ENCODE peak calls at places on chromosomes 5 and 9, in four cellular contexts. One of them, this sample, is unnamed.
A peak's percentile ranks its signal among the peaks of the same experiment; 100 is the strongest.

GRCh38 chr5:104540448-104540847 is 977.9 kb upstream of the NUDT12 start:
- DNase-seq in activated CD4-positive, alpha-beta memory T cell treated with anti-CD3 and anti-CD28 coated beads, Interleukin-2, amount 10 ng/mL, durations not matched to agents 7 days and 5 days: no peak
- DNase-seq in dorsolateral prefrontal cortex: no peak
- DNase-seq in HL-60: no peak
- DNase-seq in this sample: peak; percentile 86

GRCh38 chr5:178786859-178787499 is 56.5 kb upstream of the ZNF354A start:
- DNase-seq in activated CD4-positive, alpha-beta memory T cell treated with anti-CD3 and anti-CD28 coated beads, Interleukin-2, amount 10 ng/mL, durations not matched to agents 7 days and 5 days: no peak
- DNase-seq in dorsolateral prefrontal cortex: no peak
- DNase-seq in HL-60: no peak
- DNase-seq in this sample: peak; percentile 59

GRCh38 chr5:149552038-149552494 is 827 bp upstream of the CSNK1A1 start:
- DNase-seq in activated CD4-positive, alpha-beta memory T cell treated with anti-CD3 and anti-CD28 coated beads, Interleukin-2, amount 10 ng/mL, durations not matched to agents 7 days and 5 days: no peak
- DNase-seq in dorsolateral prefrontal cortex: no peak
- DNase-seq in HL-60: no peak
- DNase-seq in this sample: no peak

GRCh38 chr9:134220311-134220710 is 55.9 kb upstream of the RNU6ATAC start:
- DNase-seq in activated CD4-positive, alpha-beta memory T cell treated with anti-CD3 and anti-CD28 coated beads, Interleukin-2, amount 10 ng/mL, durations not matched to agents 7 days and 5 days: no peak
- DNase-seq in dorsolateral prefrontal cortex: no peak
- DNase-seq in HL-60: no peak
- DNase-seq in this sample: no peak

GRCh38 chr5:168882283-168882682 is 303.1 kb upstream of the PANK3 start:
- DNase-seq in activated CD4-positive, alpha-beta memory T cell treated with anti-CD3 and anti-CD28 coated beads, Interleukin-2, amount 10 ng/mL, durations not matched to agents 7 days and 5 days: no peak
- DNase-seq in dorsolateral prefrontal cortex: no peak
- DNase-seq in HL-60: no peak
- DNase-seq in this sample: no peak

GRCh38 chr5:1006656-1007071 is 1.9 kb upstream of the NKD2 start:
- DNase-seq in activated CD4-positive, alpha-beta memory T cell treated with anti-CD3 and anti-CD28 coated beads, Interleukin-2, amount 10 ng/mL, durations not matched to agents 7 days and 5 days: no peak
- DNase-seq in dorsolateral prefrontal cortex: no peak
- DNase-seq in HL-60: no peak
- DNase-seq in this sample: no peak

GRCh38 chr9:5532790-5533189 is 22.5 kb downstream of the PDCD1LG2 start:
- DNase-seq in activated CD4-positive, alpha-beta memory T cell treated with anti-CD3 and anti-CD28 coated beads, Interleukin-2, amount 10 ng/mL, durations not matched to agents 7 days and 5 days: no peak
- DNase-seq in dorsolateral prefrontal cortex: no peak
- DNase-seq in HL-60: no peak
- DNase-seq in this sample: no peak

GRCh38 chr5:174767670-174768069 is 43.3 kb downstream of the MSX2 start:
- DNase-seq in activated CD4-positive, alpha-beta memory T cell treated with anti-CD3 and anti-CD28 coated beads, Interleukin-2, amount 10 ng/mL, durations not matched to agents 7 days and 5 days: no peak
- DNase-seq in dorsolateral prefrontal cortex: no peak
- DNase-seq in HL-60: no peak
- DNase-seq in this sample: no peak

GRCh38 chr9:107504585-107505455 is 15.3 kb upstream of the KLF4 start:
- DNase-seq in activated CD4-positive, alpha-beta memory T cell treated with anti-CD3 and anti-CD28 coated beads, Interleukin-2, amount 10 ng/mL, durations not matched to agents 7 days and 5 days: no peak
- DNase-seq in dorsolateral prefrontal cortex: no peak
- DNase-seq in HL-60: no peak
- DNase-seq in this sample: peak; percentile 74

GRCh38 chr5:112706446-112707016 is 31.2 kb upstream of the APC start:
- DNase-seq in activated CD4-positive, alpha-beta memory T cell treated with anti-CD3 and anti-CD28 coated beads, Interleukin-2, amount 10 ng/mL, durations not matched to agents 7 days and 5 days: no peak
- DNase-seq in dorsolateral prefrontal cortex: no peak
- DNase-seq in HL-60: no peak
- DNase-seq in this sample: no peak

GRCh38 chr9:130970855-130971254 is 31.8 kb upstream of the FIBCD1 start:
- DNase-seq in activated CD4-positive, alpha-beta memory T cell treated with anti-CD3 and anti-CD28 coated beads, Interleukin-2, amount 10 ng/mL, durations not matched to agents 7 days and 5 days: no peak
- DNase-seq in dorsolateral prefrontal cortex: no peak
- DNase-seq in HL-60: no peak
- DNase-seq in this sample: no peak

GRCh38 chr5:109739741-109740140 is 50.0 kb downstream of the MAN2A1 start:
- DNase-seq in activated CD4-positive, alpha-beta memory T cell treated with anti-CD3 and anti-CD28 coated beads, Interleukin-2, amount 10 ng/mL, durations not matched to agents 7 days and 5 days: no peak
- DNase-seq in dorsolateral prefrontal cortex: no peak
- DNase-seq in HL-60: no peak
- DNase-seq in this sample: peak; percentile 51

GRCh38 chr5:7519564-7519963 is 123.6 kb downstream of the ADCY2 start:
- DNase-seq in activated CD4-positive, alpha-beta memory T cell treated with anti-CD3 and anti-CD28 coated beads, Interleukin-2, amount 10 ng/mL, durations not matched to agents 7 days and 5 days: no peak
- DNase-seq in dorsolateral prefrontal cortex: no peak
- DNase-seq in HL-60: no peak
- DNase-seq in this sample: no peak

GRCh38 chr9:35914307-35914807 is 5.1 kb downstream of the SPAAR start:
- DNase-seq in activated CD4-positive, alpha-beta memory T cell treated with anti-CD3 and anti-CD28 coated beads, Interleukin-2, amount 10 ng/mL, durations not matched to agents 7 days and 5 days: peak; percentile 33
- DNase-seq in dorsolateral prefrontal cortex: no peak
- DNase-seq in HL-60: peak; percentile 16
- DNase-seq in this sample: peak; percentile 41

GRCh38 chr9:21160178-21160577 is 6.3 kb downstream of the IFNA21 start:
- DNase-seq in activated CD4-positive, alpha-beta memory T cell treated with anti-CD3 and anti-CD28 coated beads, Interleukin-2, amount 10 ng/mL, durations not matched to agents 7 days and 5 days: peak; percentile 74
- DNase-seq in dorsolateral prefrontal cortex: no peak
- DNase-seq in HL-60: peak; percentile 45
- DNase-seq in this sample: peak; percentile 24

GRCh38 chr5:77773734-77774280 is 2.3 kb downstream of the TBCA start:
- DNase-seq in activated CD4-positive, alpha-beta memory T cell treated with anti-CD3 and anti-CD28 coated beads, Interleukin-2, amount 10 ng/mL, durations not matched to agents 7 days and 5 days: no peak
- DNase-seq in dorsolateral prefrontal cortex: no peak
- DNase-seq in HL-60: no peak
- DNase-seq in this sample: no peak

GRCh38 chr5:33936004-33936380 is 194 bp upstream of the RXFP3 start:
- DNase-seq in activated CD4-positive, alpha-beta memory T cell treated with anti-CD3 and anti-CD28 coated beads, Interleukin-2, amount 10 ng/mL, durations not matched to agents 7 days and 5 days: peak; percentile 48
- DNase-seq in dorsolateral prefrontal cortex: peak; percentile 47
- DNase-seq in HL-60: peak; percentile 26
- DNase-seq in this sample: peak; percentile 89

GRCh38 chr9:129726322-129727160 is 26.3 kb downstream of the PTGES start:
- DNase-seq in activated CD4-positive, alpha-beta memory T cell treated with anti-CD3 and anti-CD28 coated beads, Interleukin-2, amount 10 ng/mL, durations not matched to agents 7 days and 5 days: peak; percentile 68
- DNase-seq in dorsolateral prefrontal cortex: peak; percentile 63
- DNase-seq in HL-60: peak; percentile 47
- DNase-seq in this sample: peak; percentile 86

GRCh38 chr5:123088031-123088805 is 823 bp upstream of the PRDM6 start:
- DNase-seq in activated CD4-positive, alpha-beta memory T cell treated with anti-CD3 and anti-CD28 coated beads, Interleukin-2, amount 10 ng/mL, durations not matched to agents 7 days and 5 days: no peak
- DNase-seq in dorsolateral prefrontal cortex: no peak
- DNase-seq in HL-60: no peak
- DNase-seq in this sample: peak; percentile 42

GRCh38 chr5:132204330-132204729 is 23.3 kb downstream of the P4HA2 start:
- DNase-seq in activated CD4-positive, alpha-beta memory T cell treated with anti-CD3 and anti-CD28 coated beads, Interleukin-2, amount 10 ng/mL, durations not matched to agents 7 days and 5 days: no peak
- DNase-seq in dorsolateral prefrontal cortex: peak; percentile 79
- DNase-seq in HL-60: no peak
- DNase-seq in this sample: no peak

GRCh38 chr9:35856882-35857281 is 13.3 kb downstream of the OR13J1 start:
- DNase-seq in activated CD4-positive, alpha-beta memory T cell treated with anti-CD3 and anti-CD28 coated beads, Interleukin-2, amount 10 ng/mL, durations not matched to agents 7 days and 5 days: no peak
- DNase-seq in dorsolateral prefrontal cortex: no peak
- DNase-seq in HL-60: no peak
- DNase-seq in this sample: no peak

GRCh38 chr9:95570646-95571045 is 53.9 kb upstream of the PTCH1 start:
- DNase-seq in activated CD4-positive, alpha-beta memory T cell treated with anti-CD3 and anti-CD28 coated beads, Interleukin-2, amount 10 ng/mL, durations not matched to agents 7 days and 5 days: no peak
- DNase-seq in dorsolateral prefrontal cortex: no peak
- DNase-seq in HL-60: no peak
- DNase-seq in this sample: peak; percentile 83

GRCh38 chr5:14171091-14171490 is 27.9 kb downstream of the TRIO start:
- DNase-seq in activated CD4-positive, alpha-beta memory T cell treated with anti-CD3 and anti-CD28 coated beads, Interleukin-2, amount 10 ng/mL, durations not matched to agents 7 days and 5 days: no peak
- DNase-seq in dorsolateral prefrontal cortex: no peak
- DNase-seq in HL-60: no peak
- DNase-seq in this sample: no peak

GRCh38 chr9:127846451-127847154 is 7.9 kb downstream of the ENG start:
- DNase-seq in activated CD4-positive, alpha-beta memory T cell treated with anti-CD3 and anti-CD28 coated beads, Interleukin-2, amount 10 ng/mL, durations not matched to agents 7 days and 5 days: no peak
- DNase-seq in dorsolateral prefrontal cortex: no peak
- DNase-seq in HL-60: no peak
- DNase-seq in this sample: no peak

GRCh38 chr5:124923131-124923530 is 176.7 kb upstream of the ZNF608 start:
- DNase-seq in activated CD4-positive, alpha-beta memory T cell treated with anti-CD3 and anti-CD28 coated beads, Interleukin-2, amount 10 ng/mL, durations not matched to agents 7 days and 5 days: no peak
- DNase-seq in dorsolateral prefrontal cortex: no peak
- DNase-seq in HL-60: no peak
- DNase-seq in this sample: peak; percentile 58

GRCh38 chr5:55175781-55176175 is 2.8 kb upstream of the CDC20B start:
- DNase-seq in activated CD4-positive, alpha-beta memory T cell treated with anti-CD3 and anti-CD28 coated beads, Interleukin-2, amount 10 ng/mL, durations not matched to agents 7 days and 5 days: no peak
- DNase-seq in dorsolateral prefrontal cortex: no peak
- DNase-seq in HL-60: no peak
- DNase-seq in this sample: no peak

GRCh38 chr5:127950707-127951356 is 132.7 kb upstream of the SLC12A2 start:
- DNase-seq in activated CD4-positive, alpha-beta memory T cell treated with anti-CD3 and anti-CD28 coated beads, Interleukin-2, amount 10 ng/mL, durations not matched to agents 7 days and 5 days: no peak
- DNase-seq in dorsolateral prefrontal cortex: no peak
- DNase-seq in HL-60: no peak
- DNase-seq in this sample: no peak

GRCh38 chr9:113446323-113446740 is 17.2 kb upstream of the RGS3 start:
- DNase-seq in activated CD4-positive, alpha-beta memory T cell treated with anti-CD3 and anti-CD28 coated beads, Interleukin-2, amount 10 ng/mL, durations not matched to agents 7 days and 5 days: no peak
- DNase-seq in dorsolateral prefrontal cortex: no peak
- DNase-seq in HL-60: peak; percentile 11
- DNase-seq in this sample: peak; percentile 60

GRCh38 chr9:136297016-136297691 is 6.7 kb downstream of the CCDC187 start:
- DNase-seq in activated CD4-positive, alpha-beta memory T cell treated with anti-CD3 and anti-CD28 coated beads, Interleukin-2, amount 10 ng/mL, durations not matched to agents 7 days and 5 days: no peak
- DNase-seq in dorsolateral prefrontal cortex: no peak
- DNase-seq in HL-60: no peak
- DNase-seq in this sample: no peak

GRCh38 chr5:113221294-113222176 is 213.3 kb downstream of the TSSK1B start:
- DNase-seq in activated CD4-positive, alpha-beta memory T cell treated with anti-CD3 and anti-CD28 coated beads, Interleukin-2, amount 10 ng/mL, durations not matched to agents 7 days and 5 days: no peak
- DNase-seq in dorsolateral prefrontal cortex: no peak
- DNase-seq in HL-60: no peak
- DNase-seq in this sample: no peak

GRCh38 chr5:62354028-62354874 is 48.2 kb downstream of the KIF2A start:
- DNase-seq in activated CD4-positive, alpha-beta memory T cell treated with anti-CD3 and anti-CD28 coated beads, Interleukin-2, amount 10 ng/mL, durations not matched to agents 7 days and 5 days: no peak
- DNase-seq in dorsolateral prefrontal cortex: no peak
- DNase-seq in HL-60: peak; percentile 1
- DNase-seq in this sample: peak; percentile 64

GRCh38 chr5:177336112-177336511 is 15.4 kb downstream of the LMAN2 start:
- DNase-seq in activated CD4-positive, alpha-beta memory T cell treated with anti-CD3 and anti-CD28 coated beads, Interleukin-2, amount 10 ng/mL, durations not matched to agents 7 days and 5 days: peak; percentile 33
- DNase-seq in dorsolateral prefrontal cortex: no peak
- DNase-seq in HL-60: peak; percentile 63
- DNase-seq in this sample: peak; percentile 39

GRCh38 chr9:119736478-119737454 is 367.5 kb upstream of the BRINP1 start:
- DNase-seq in activated CD4-positive, alpha-beta memory T cell treated with anti-CD3 and anti-CD28 coated beads, Interleukin-2, amount 10 ng/mL, durations not matched to agents 7 days and 5 days: no peak
- DNase-seq in dorsolateral prefrontal cortex: peak; percentile 57
- DNase-seq in HL-60: no peak
- DNase-seq in this sample: peak; percentile 6

GRCh38 chr5:154191467-154192261 is 1.1 kb downstream of the GALNT10 start:
- DNase-seq in activated CD4-positive, alpha-beta memory T cell treated with anti-CD3 and anti-CD28 coated beads, Interleukin-2, amount 10 ng/mL, durations not matched to agents 7 days and 5 days: no peak
- DNase-seq in dorsolateral prefrontal cortex: no peak
- DNase-seq in HL-60: no peak
- DNase-seq in this sample: peak; percentile 55